ENCODE peak calls at places on chromosomes 16 and 17, in ten cellular contexts. I is activated CD8-positive, alpha-beta T cell treated with anti-CD3 and anti-CD28 coated beads, Interleukin-2, amount 10 ng/mL, durations not matched to agents 7 days and 5 days; P is left kidney; Y is NCI-H748 treated with DMSO at 0.1 percent for 48 hours; R is activated B cell treated with CpG ODN at 0.5 μM for 24 hours; C is KBM-7; G is effector memory CD8-positive, alpha-beta T cell; S is suprapubic skin; B is CD4-positive, alpha-beta T cell; T is activated effector memory CD4-positive, alpha-beta T cell treated with anti-CD3 and anti-CD28 coated beads, Interleukin-2, amount 50 U/mL, for 16 hours. U is an unnamed sample.

GRCh38 chr17:75587718-75588545 is at the start of gene MYO15B:
- DNase-seq in B (peak; percentile 40), I (peak; percentile 71), G (peak; percentile 46), C (peak; percentile 80), R (peak; percentile 73), Y (peak; percentile 1), S (peak; percentile 67), P (peak; percentile 92), T (peak; percentile 82), U (peak; percentile 48)

GRCh38 chr16:82855471-82855870 is 228.7 kb downstream of the CDH13 start:
- DNase-seq in C (no peak), T (no peak), I (no peak), S (no peak), P (no peak), Y (no peak), R (no peak), B (no peak), G (no peak), U (no peak)

GRCh38 chr17:73343739-73344454 is 32.1 kb upstream of the CDC42EP4 start:
- DNase-seq in R (no peak), G (no peak), B (no peak), Y (no peak), C (no peak), S (no peak), P (no peak), T (no peak), I (no peak), U (no peak)

GRCh38 chr16:9364721-9365693 is 273.6 kb downstream of the HAPSTR1 start:
- DNase-seq in R (no peak), P (no peak), B (no peak), S (peak; percentile 90), T (no peak), Y (no peak), G (no peak), C (no peak), I (no peak), U (no peak)

GRCh38 chr17:1030684-1031557 is 34.0 kb downstream of the TIMM22 start:
- DNase-seq in S (no peak), R (no peak), G (no peak), I (no peak), Y (no peak), T (no peak), B (no peak), P (no peak), C (no peak), U (no peak)

GRCh38 chr17:31631759-31632158 is 227.3 kb downstream of the COPRS start:
- DNase-seq in I (no peak), C (no peak), G (no peak), B (no peak), T (no peak), P (no peak), S (no peak), Y (no peak), R (no peak), U (no peak)

GRCh38 chr17:78725448-78726021 is 56.5 kb downstream of the CYTH1 start:
- DNase-seq in G (no peak), R (no peak), Y (no peak), T (no peak), C (peak; percentile 83), S (no peak), I (peak; percentile 52), P (no peak), B (no peak), U (no peak)

GRCh38 chr17:4739122-4740024 is at the start of the genes CXCL16 and ZMYND15:
- DNase-seq in P (peak; percentile 74), S (peak; percentile 73), R (peak; percentile 76), B (peak; percentile 67), I (peak; percentile 59), T (peak; percentile 86), C (no peak), G (peak; percentile 61), Y (no peak), U (no peak)

GRCh38 chr17:1898872-1899271 is 69.1 kb downstream of the RPA1 start:
- DNase-seq in P (no peak), S (no peak), I (no peak), Y (no peak), B (no peak), T (no peak), R (no peak), G (no peak), C (no peak), U (no peak)

GRCh38 chr17:48615212-48615962 is at the start of gene HOXB8:
- DNase-seq in S (no peak), R (no peak), C (no peak), G (no peak), I (no peak), Y (no peak), P (peak; percentile 94), T (no peak), B (no peak), U (no peak)

GRCh38 chr17:35521150-35521549 is 16.3 kb downstream of the SLFN12L start:
- DNase-seq in I (no peak), T (no peak), P (no peak), C (no peak), B (no peak), S (no peak), Y (no peak), R (no peak), G (no peak), U (no peak)

GRCh38 chr17:68255151-68255550 is 7.3 kb downstream of the AMZ2 start:
- DNase-seq in Y (no peak), I (no peak), G (no peak), T (no peak), B (no peak), R (no peak), P (no peak), C (no peak), S (no peak), U (no peak)

GRCh38 chr17:66272699-66273390 is 29.6 kb upstream of the PRKCA start:
- DNase-seq in R (no peak), G (no peak), B (no peak), Y (no peak), T (no peak), I (no peak), P (no peak), S (no peak), C (no peak), U (no peak)